ENCODE peak calls at places on chromosomes 1 and 21, in eight cellular contexts. A, E, K, N, F, L, I and B are unnamed samples.

GRCh38 chr1:111737216-111738132 is 1.7 kb downstream of the INKA2 start:
- DNase-seq in A (no peak), E (peak; percentile 63), K (no peak), N (no peak), F (no peak), L (no peak), I (peak; percentile 29), B (no peak)

GRCh38 chr1:233393926-233394680 is 66.6 kb downstream of the MAP3K21 start:
- DNase-seq in A (no peak), E (no peak), K (no peak), N (no peak), F (no peak), L (no peak), I (no peak), B (no peak)

GRCh38 chr1:38657441-38657840 is 202.1 kb downstream of the RRAGC start:
- DNase-seq in A (no peak), E (no peak), K (no peak), N (no peak), F (no peak), L (no peak), I (no peak), B (no peak)

GRCh38 chr1:190168116-190168515 is 309.5 kb downstream of the BRINP3 start:
- DNase-seq in A (no peak), E (no peak), K (no peak), N (no peak), F (peak; percentile 11), L (peak; percentile 1), I (peak; percentile 72), B (peak; percentile 86)

GRCh38 chr21:20388400-20388799 is 609.8 kb upstream of the NCAM2 start:
- DNase-seq in A (no peak), E (no peak), K (no peak), N (no peak), F (no peak), L (no peak), I (no peak), B (no peak)

GRCh38 chr1:52925571-52926005 is 1.5 kb upstream of the SCP2 start:
- DNase-seq in A (no peak), E (no peak), K (no peak), N (no peak), F (no peak), L (peak; percentile 26), I (no peak), B (no peak)

GRCh38 chr1:20149601-20150325 is 10.6 kb downstream of the PLA2G2F start:
- DNase-seq in A (no peak), E (no peak), K (no peak), N (no peak), F (no peak), L (no peak), I (no peak), B (no peak)

GRCh38 chr21:44938976-44939531 is 775 bp upstream of the SLX9 start:
- DNase-seq in A (peak; percentile 36), E (no peak), K (peak; percentile 49), N (no peak), F (no peak), L (no peak), I (no peak), B (no peak)

GRCh38 chr1:28517649-28517999 is 11.8 kb downstream of the RCC1 start:
- DNase-seq in A (no peak), E (no peak), K (no peak), N (no peak), F (peak; percentile 60), L (peak; percentile 49), I (no peak), B (no peak)

GRCh38 chr1:226523646-226524406 is 24.7 kb upstream of the STUM start:
- DNase-seq in A (no peak), E (no peak), K (no peak), N (no peak), F (no peak), L (no peak), I (no peak), B (no peak)

GRCh38 chr21:26546698-26547097 is 26.4 kb downstream of the CYYR1 start:
- DNase-seq in A (no peak), E (no peak), K (no peak), N (no peak), F (no peak), L (no peak), I (no peak), B (no peak)

GRCh38 chr1:145886390-145886789 is 724 bp upstream of the ANKRD35 start:
- DNase-seq in A (no peak), E (no peak), K (no peak), N (no peak), F (no peak), L (no peak), I (no peak), B (no peak)
- H3K4me3 ChIP-seq in A (peak overlapping the region; percentile 88), E (peak overlapping the region; percentile 69), K (peak overlapping the region; percentile 80), N (peak overlapping the region; percentile 84), F (peak overlapping the region; percentile 82), L (peak overlapping the region; percentile 73), I (peak overlapping the region; percentile 70), B (peak overlapping the region; percentile 68)

DNA sequence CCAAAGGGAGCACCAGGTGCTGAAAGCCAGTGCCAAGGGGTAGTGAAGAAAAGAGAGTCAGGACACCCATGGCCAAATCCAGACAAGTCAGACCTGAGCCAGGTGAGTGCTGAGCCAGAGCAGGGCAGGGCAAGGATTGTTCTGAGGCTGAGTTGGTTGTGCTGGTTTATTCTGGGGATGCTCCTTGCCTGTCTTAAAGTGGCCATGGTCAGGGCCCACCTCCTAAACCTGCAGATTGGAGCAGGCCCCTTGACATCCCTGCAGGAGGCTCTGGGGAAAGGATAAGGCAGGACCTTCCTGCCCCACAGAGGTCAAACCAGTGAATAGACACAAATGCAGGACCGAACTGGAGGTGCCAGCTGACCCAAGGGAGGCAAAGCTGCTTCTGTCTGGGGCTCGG is 138.4 kb downstream of the HIVEP3 start:
- DNase-seq in A (no peak), E (no peak), K (no peak), N (no peak), F (no peak), L (no peak), I (no peak), B (no peak)
- TF ChIP-seq CTCF in A (no peak), E (no peak), K (no peak), N (no peak), F (no peak), L (no peak), I (no peak), B (no peak)

GRCh38 chr1:152107984-152108898 is 7.0 kb downstream of the TCHH start:
- DNase-seq in A (no peak), E (no peak), K (no peak), N (no peak), F (peak; percentile 69), L (peak; percentile 57), I (peak; percentile 69), B (peak; percentile 20)

GRCh38 chr1:152109231-152109997 is 5.8 kb downstream of the TCHH start:
- DNase-seq in A (no peak), E (no peak), K (no peak), N (no peak), F (no peak), L (no peak), I (peak; percentile 8), B (peak; percentile 1)

GRCh38 chr1:152109998-152110294 is 5.3 kb downstream of the TCHH start:
- DNase-seq in A (no peak), E (no peak), K (no peak), N (no peak), F (no peak), L (no peak), I (peak; percentile 1), B (no peak)

GRCh38 chr1:152107289-152107983 is 7.8 kb downstream of the TCHH start:
- DNase-seq in A (no peak), E (no peak), K (no peak), N (no peak), F (no peak), L (no peak), I (no peak), B (peak; percentile 2)

GRCh38 chr1:152108899-152109222 is 6.4 kb downstream of the TCHH start:
- DNase-seq in A (no peak), E (no peak), K (no peak), N (no peak), F (no peak), L (no peak), I (no peak), B (no peak)
- H3K4me3 ChIP-seq in A (peak overlapping the region; percentile 5), E (no peak overlapping the region), K (no peak overlapping the region), N (no peak overlapping the region), F (peak overlapping the region; percentile 44), L (no peak overlapping the region), I (no peak overlapping the region), B (no peak overlapping the region)

DNA sequence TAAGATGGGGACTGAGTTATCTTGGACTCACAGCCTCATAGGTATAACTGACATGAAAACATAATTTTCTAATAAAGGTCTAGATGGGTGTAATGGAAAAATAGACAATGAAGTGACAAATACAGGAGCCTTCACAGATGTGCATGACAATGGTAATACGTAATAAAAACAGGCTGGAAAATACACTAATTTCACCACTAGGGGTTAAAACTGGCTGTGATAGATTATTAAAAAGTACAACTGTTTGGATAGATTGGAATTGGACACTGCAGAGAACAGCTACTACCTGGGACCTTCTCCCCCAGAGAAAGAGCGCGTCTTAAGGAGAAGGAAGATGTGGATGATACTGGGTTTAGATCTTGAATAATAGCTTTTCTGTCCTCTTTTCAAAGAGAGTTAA is 9.8 kb downstream of the KAZN start:
- DNase-seq in A (no peak), E (peak; percentile 32), K (no peak), N (no peak), F (no peak), L (no peak), I (no peak), B (no peak)
- TF ChIP-seq CTCF in A (no peak), E (peak; percentile 80), K (no peak), N (no peak), F (no peak), L (no peak), I (no peak), B (no peak)